ENCODE peak calls at places on chromosomes 12 and 14, in eight cellular contexts. R, Y, C, X, N, U, L and S are unnamed samples.

GRCh38 chr14:61564623-61565091 is 130.7 kb upstream of the HIF1A start:
- DNase-seq in N (no peak), R (peak), L (no peak), X (no peak), Y (peak), C (peak), U (no peak), S (no peak)

GRCh38 chr14:53742226-53742607 is 214.4 kb downstream of the BMP4 start:
- DNase-seq in U (no peak), N (no peak), X (no peak), L (no peak), C (peak), R (no peak), Y (no peak), S (no peak)

GRCh38 chr14:91202234-91202974 is 42.1 kb downstream of the GPR68 start:
- DNase-seq in N (peak), C (peak), X (no peak), U (peak), R (peak), L (no peak), Y (no peak), S (no peak)

GRCh38 chr12:31316964-31317363 is 9.0 kb downstream of the SINHCAF start:
- DNase-seq in L (no peak), U (no peak), Y (no peak), N (no peak), C (no peak), R (no peak), X (no peak), S (no peak)

GRCh38 chr14:104560586-104560945 is 19.0 kb upstream of the C14orf180 start:
- DNase-seq in R (no peak), N (no peak), U (no peak), L (no peak), X (no peak), C (no peak), Y (no peak), S (no peak)

GRCh38 chr14:85463512-85463911 is 66.4 kb upstream of the FLRT2 start:
- DNase-seq in U (no peak), C (no peak), L (no peak), R (peak), N (no peak), X (no peak), Y (no peak), S (no peak)

GRCh38 chr14:23186913-23187654 is 3.6 kb upstream of the SLC7A8 start:
- DNase-seq in L (no peak), R (peak), X (peak), N (peak), C (peak), U (peak), Y (peak), S (peak)

GRCh38 chr12:48997719-48998496 is 1.3 kb downstream of the DDN start:
- DNase-seq in Y (no peak), R (no peak), N (no peak), X (no peak), U (no peak), L (peak), C (no peak), S (no peak)

GRCh38 chr12:21065845-21066244 is 65.1 kb upstream of the SLCO1B1 start:
- DNase-seq in C (peak), X (no peak), R (peak), Y (no peak), U (no peak), L (no peak), N (no peak), S (no peak)

GRCh38 chr14:89255852-89256251 is 161.2 kb downstream of the FOXN3 start:
- DNase-seq in X (no peak), L (no peak), N (no peak), U (no peak), R (no peak), Y (no peak), C (no peak), S (no peak)

GRCh38 chr14:42110167-42110566 is 503.5 kb downstream of the LRFN5 start:
- DNase-seq in Y (peak), U (no peak), C (no peak), X (no peak), R (peak), N (no peak), L (no peak), S (no peak)

GRCh38 chr12:91555981-91556380 is 373.4 kb upstream of the DCN start:
- DNase-seq in X (no peak), R (no peak), L (no peak), C (no peak), U (no peak), N (no peak), Y (no peak), S (no peak)

GRCh38 chr14:75249251-75249957 is 29.2 kb upstream of the FOS start:
- DNase-seq in Y (no peak), L (peak), X (no peak), R (no peak), U (peak), N (no peak), C (no peak), S (peak)

GRCh38 chr12:81809829-81810595 is 50.9 kb upstream of the PPFIA2 start:
- DNase-seq in N (no peak), X (no peak), U (no peak), R (peak), C (no peak), Y (no peak), L (no peak), S (no peak)

GRCh38 chr12:9925746-9926393 is 6.3 kb downstream of the CLEC2A start:
- DNase-seq in L (no peak), U (no peak), Y (peak), C (peak), X (no peak), N (no peak), R (peak), S (peak)

GRCh38 chr12:133236144-133236543 is 467 bp upstream of the ANHX start:
- DNase-seq in Y (no peak), U (no peak), X (no peak), N (no peak), L (no peak), R (no peak), C (no peak), S (no peak)

GRCh38 chr12:52230364-52231281 is 2.4 kb upstream of the KRT7 start:
- DNase-seq in N (no peak), R (peak), X (no peak), U (peak), L (no peak), Y (peak), C (peak), S (no peak)

GRCh38 chr12:104596876-104597833 is 140.4 kb downstream of the CHST11 start:
- DNase-seq in R (no peak), C (no peak), Y (no peak), X (no peak), N (no peak), U (no peak), L (no peak), S (peak)

GRCh38 chr12:110585231-110585799 is 2.2 kb upstream of the PPTC7 start:
- DNase-seq in Y (peak), N (no peak), X (no peak), C (peak), U (peak), R (peak), L (no peak), S (peak)

GRCh38 chr12:116880817-116881324 is 370 bp downstream of the HRK start:
- DNase-seq in U (peak), C (peak), N (peak), L (no peak), Y (peak), R (peak), X (no peak), S (peak)

GRCh38 chr14:76770521-76771431 is 9.5 kb downstream of the VASH1 start:
- DNase-seq in L (no peak), N (no peak), X (no peak), R (no peak), U (no peak), Y (no peak), C (no peak), S (no peak)

GRCh38 chr14:68807148-68807600 is 14.3 kb upstream of the ZFP36L1 start:
- DNase-seq in U (peak), C (peak), L (no peak), R (peak), N (peak), X (no peak), Y (peak), S (no peak)

GRCh38 chr14:71834308-71835204 is 97.7 kb upstream of the RGS6 start:
- DNase-seq in Y (no peak), N (no peak), X (no peak), L (no peak), R (no peak), C (no peak), U (no peak), S (no peak)

GRCh38 chr12:13635709-13636108 is 345.7 kb downstream of the GRIN2B start:
- DNase-seq in C (no peak), N (no peak), R (no peak), X (no peak), L (no peak), Y (no peak), U (no peak), S (no peak)

GRCh38 chr12:94269316-94269999 is 121.1 kb downstream of the PLXNC1 start:
- DNase-seq in C (no peak), Y (no peak), X (no peak), R (no peak), U (no peak), L (no peak), N (no peak), S (no peak)

GRCh38 chr12:100141998-100142850 is 450 bp downstream of the BLTP3B start:
- DNase-seq in L (peak), Y (no peak), N (peak), R (peak), U (peak), C (no peak), X (no peak), S (no peak)

GRCh38 chr14:95524706-95525512 is 8.5 kb upstream of the SYNE3 start:
- DNase-seq in Y (peak), X (no peak), N (no peak), C (no peak), U (no peak), R (no peak), L (no peak), S (no peak)

GRCh38 chr12:53722450-53723041 is 4.7 kb downstream of the CALCOCO1 start:
- DNase-seq in N (no peak), R (no peak), L (no peak), Y (peak), C (no peak), U (no peak), X (no peak), S (no peak)

GRCh38 chr12:67424784-67425183 is 155.6 kb downstream of the CAND1 start:
- DNase-seq in C (no peak), Y (no peak), N (no peak), R (no peak), X (no peak), U (no peak), L (no peak), S (no peak)

GRCh38 chr14:52312872-52313492 is 1.1 kb upstream of the PTGER2 start:
- DNase-seq in Y (peak), R (peak), N (no peak), L (no peak), C (no peak), U (no peak), X (no peak), S (no peak)

GRCh38 chr14:98701377-98701776 is 570.6 kb downstream of the BCL11B start:
- DNase-seq in N (no peak), L (no peak), X (no peak), U (no peak), C (no peak), R (no peak), Y (no peak), S (no peak)

GRCh38 chr14:70808023-70808401 is 1.3 kb downstream of the MAP3K9 start:
- DNase-seq in U (peak), X (no peak), N (no peak), C (no peak), Y (no peak), R (no peak), L (peak), S (peak)

GRCh38 chr12:2076728-2077127 is 23.9 kb downstream of the CACNA1C start:
- DNase-seq in U (no peak), R (no peak), N (no peak), C (no peak), Y (no peak), X (no peak), L (no peak), S (no peak)

GRCh38 chr12:27550653-27550975 is 26.6 kb downstream of the PPFIBP1 start:
- DNase-seq in C (no peak), X (no peak), N (no peak), U (no peak), L (no peak), Y (no peak), R (no peak), S (no peak)

GRCh38 chr12:32486158-32486557 is 86.8 kb downstream of the FGD4 start:
- DNase-seq in Y (no peak), R (no peak), U (no peak), X (no peak), C (peak), L (no peak), N (no peak), S (no peak)
- H3K4me3 ChIP-seq in Y (no peak), R (no peak), U (no peak), X (no peak), C (peak), L (no peak), N (peak), S (no peak)

GRCh38 chr14:32202468-32202865 is 602 bp downstream of the RNU6-8 start:
- DNase-seq in C (peak), X (peak), N (no peak), U (no peak), L (no peak), R (no peak), Y (peak), S (peak)
- H3K4me3 ChIP-seq in C (peak), X (peak), N (peak), U (no peak), L (peak), R (peak), Y (peak), S (peak)

GRCh38 chr12:54980341-54980740 is 4.2 kb downstream of the TESPA1 start:
- DNase-seq in Y (no peak), R (no peak), N (no peak), L (peak), C (no peak), U (no peak), X (no peak), S (no peak)
- H3K4me3 ChIP-seq in Y (no peak), R (no peak), N (peak), L (peak), C (no peak), U (no peak), X (no peak), S (peak)

GRCh38 chr14:56797003-56797568 is 13.2 kb downstream of the OTX2 start:
- DNase-seq in R (no peak), L (no peak), X (no peak), N (no peak), Y (no peak), C (no peak), U (no peak), S (no peak)

GRCh38 chr14:56797569-56798446 is 12.5 kb downstream of the OTX2 start:
- DNase-seq in Y (no peak), R (no peak), L (no peak), U (no peak), X (no peak), N (no peak), C (no peak), S (no peak)

GRCh38 chr14:56801920-56802319 is 8.4 kb downstream of the OTX2 start:
- DNase-seq in L (no peak), C (no peak), Y (no peak), X (no peak), U (no peak), R (no peak), N (no peak), S (no peak)

GRCh38 chr14:56798447-56799326 is 11.6 kb downstream of the OTX2 start:
- DNase-seq in U (no peak), C (no peak), R (no peak), Y (no peak), N (no peak), L (no peak), X (no peak), S (no peak)

GRCh38 chr14:56799327-56799645 is 11.0 kb downstream of the OTX2 start:
- DNase-seq in N (no peak), X (no peak), C (no peak), R (no peak), U (no peak), Y (no peak), L (no peak), S (no peak)
- H3K4me3 ChIP-seq in N (no peak), X (no peak), C (no peak), R (no peak), U (no peak), Y (no peak), L (no peak), S (no peak)

GRCh38 chr14:54877703-54878021 is 25.0 kb downstream of the GCH1 start:
- DNase-seq in N (no peak), U (no peak), X (no peak), L (no peak), R (no peak), Y (no peak), C (no peak), S (no peak)

GRCh38 chr14:54881235-54881760 is 21.3 kb downstream of the GCH1 start:
- DNase-seq in N (no peak), R (peak), Y (peak), U (no peak), L (no peak), X (no peak), C (no peak), S (peak)

GRCh38 chr14:54877015-54877702 is 25.5 kb downstream of the GCH1 start:
- DNase-seq in L (no peak), C (peak), U (no peak), Y (peak), N (no peak), X (no peak), R (peak), S (peak)

GRCh38 chr14:54882521-54882920 is 20.1 kb downstream of the GCH1 start:
- DNase-seq in C (no peak), U (no peak), N (no peak), X (no peak), L (no peak), Y (no peak), R (peak), S (no peak)

DNA sequence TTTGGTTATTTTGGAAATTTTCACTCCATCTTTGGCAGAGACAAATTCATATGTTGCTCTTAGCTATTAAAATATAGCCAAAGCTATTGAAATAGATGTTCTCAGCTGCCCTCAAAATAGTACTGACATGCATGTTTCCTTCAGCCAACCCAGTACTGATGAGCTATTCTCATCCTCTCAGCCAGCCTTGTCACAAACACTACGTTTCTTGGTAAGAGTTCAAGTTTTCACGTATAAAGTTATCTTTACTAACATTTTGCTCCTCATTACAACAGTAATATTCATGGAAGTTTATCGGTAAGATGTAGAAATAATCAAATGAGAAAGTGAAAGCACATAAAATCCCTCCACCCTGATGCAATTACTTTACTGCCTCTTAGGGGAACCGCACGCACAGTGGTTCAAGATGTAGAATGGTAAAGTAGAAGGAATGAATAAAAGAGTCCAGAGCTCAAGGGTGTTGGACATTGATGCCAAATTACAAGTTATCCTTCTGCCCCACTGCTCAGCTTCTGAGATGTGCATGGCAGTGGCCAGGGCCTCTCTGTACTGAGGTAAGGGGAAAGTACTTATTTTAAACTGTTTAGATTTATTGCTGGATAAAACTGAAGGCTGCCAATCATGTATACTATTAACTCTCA is 20.7 kb downstream of the GCH1 start:
- DNase-seq in N (no peak), L (no peak), C (peak), X (no peak), Y (peak), R (peak), U (no peak), S (peak)
- H3K4me3 ChIP-seq in N (peak), L (peak), C (peak), X (peak), Y (peak), R (peak), U (no peak), S (peak)